ENCODE peak calls at places on chromosome 6, in four cellular contexts. One of them, this sample, is unnamed.
A peak's percentile ranks its signal among the peaks of the same experiment; 100 is the strongest.

GRCh38 chr6:155141002-155141401 is 122.8 kb upstream of the CLDN20 start:
- DNase-seq in foreskin fibroblast: no peak
- DNase-seq in EL: no peak
- DNase-seq in tibial nerve: no peak
- DNase-seq in this sample: no peak

GRCh38 chr6:56539503-56540105 is 103.1 kb downstream of the DST start:
- DNase-seq in foreskin fibroblast: no peak
- DNase-seq in EL: no peak
- DNase-seq in tibial nerve: no peak
- DNase-seq in this sample: no peak

GRCh38 chr6:27931209-27931608 is 19.0 kb upstream of the OR2B2 start:
- DNase-seq in foreskin fibroblast: no peak
- DNase-seq in EL: no peak
- DNase-seq in tibial nerve: no peak
- DNase-seq in this sample: no peak

GRCh38 chr6:78538002-78538401 is 329.3 kb upstream of the IRAK1BP1 start:
- DNase-seq in foreskin fibroblast: peak; percentile 47
- DNase-seq in EL: peak; percentile 52
- DNase-seq in tibial nerve: no peak
- DNase-seq in this sample: no peak

GRCh38 chr6:164023535-164023934 is 609.0 kb downstream of the QKI start:
- DNase-seq in foreskin fibroblast: no peak
- DNase-seq in EL: no peak
- DNase-seq in tibial nerve: no peak
- DNase-seq in this sample: no peak

GRCh38 chr6:14066782-14067406 is 50.7 kb upstream of the CD83 start:
- DNase-seq in foreskin fibroblast: peak; percentile 81
- DNase-seq in EL: peak; percentile 76
- DNase-seq in tibial nerve: peak; percentile 40
- DNase-seq in this sample: peak; percentile 68

GRCh38 chr6:47454713-47455396 is 22.7 kb upstream of the CD2AP start:
- DNase-seq in foreskin fibroblast: no peak
- DNase-seq in EL: no peak
- DNase-seq in tibial nerve: no peak
- DNase-seq in this sample: no peak

GRCh38 chr6:4384638-4385036 is 249.3 kb upstream of the ECI2 start:
- DNase-seq in foreskin fibroblast: no peak
- DNase-seq in EL: no peak
- DNase-seq in tibial nerve: no peak
- DNase-seq in this sample: no peak

GRCh38 chr6:17574871-17575560 is 25.1 kb upstream of the FAM8A1 start:
- DNase-seq in foreskin fibroblast: peak; percentile 90
- DNase-seq in EL: peak; percentile 80
- DNase-seq in tibial nerve: no peak
- DNase-seq in this sample: no peak

GRCh38 chr6:157054531-157054979 is 268.8 kb downstream of the TMEM242 start:
- DNase-seq in foreskin fibroblast: no peak
- DNase-seq in EL: no peak
- DNase-seq in tibial nerve: no peak
- DNase-seq in this sample: peak; percentile 71

GRCh38 chr6:35391240-35391968 is 49.0 kb downstream of the PPARD start:
- DNase-seq in foreskin fibroblast: peak; percentile 79
- DNase-seq in EL: peak; percentile 97
- DNase-seq in tibial nerve: no peak
- DNase-seq in this sample: no peak

GRCh38 chr6:15588966-15589634 is 73.7 kb downstream of the DTNBP1 start:
- DNase-seq in foreskin fibroblast: peak; percentile 80
- DNase-seq in EL: peak; percentile 70
- DNase-seq in tibial nerve: no peak
- DNase-seq in this sample: no peak

GRCh38 chr6:144064831-144065668 is 30.3 kb downstream of the SF3B5 start:
- DNase-seq in foreskin fibroblast: peak; percentile 20
- DNase-seq in EL: no peak
- DNase-seq in tibial nerve: no peak
- DNase-seq in this sample: peak; percentile 84

GRCh38 chr6:5031150-5031549 is 27.3 kb upstream of the RPP40 start:
- DNase-seq in foreskin fibroblast: no peak
- DNase-seq in EL: no peak
- DNase-seq in tibial nerve: no peak
- DNase-seq in this sample: no peak

GRCh38 chr6:39228992-39229767 is at the start of gene KCNK5:
- DNase-seq in foreskin fibroblast: peak; percentile 71
- DNase-seq in EL: peak; percentile 29
- DNase-seq in tibial nerve: peak; percentile 43
- DNase-seq in this sample: peak; percentile 94

GRCh38 chr6:165830761-165831160 is 167.7 kb upstream of the PDE10A start:
- DNase-seq in foreskin fibroblast: no peak
- DNase-seq in EL: no peak
- DNase-seq in tibial nerve: no peak
- DNase-seq in this sample: no peak

GRCh38 chr6:5323979-5324378 is 62.7 kb downstream of the FARS2 start:
- DNase-seq in foreskin fibroblast: no peak
- DNase-seq in EL: no peak
- DNase-seq in tibial nerve: no peak
- DNase-seq in this sample: no peak

GRCh38 chr6:76764057-76764456 is 691.6 kb upstream of the IMPG1 start:
- DNase-seq in foreskin fibroblast: no peak
- DNase-seq in EL: no peak
- DNase-seq in tibial nerve: no peak
- DNase-seq in this sample: peak; percentile 85

GRCh38 chr6:130843575-130844320 is 16.5 kb downstream of the SMLR1 start:
- DNase-seq in foreskin fibroblast: peak; percentile 73
- DNase-seq in EL: peak; percentile 56
- DNase-seq in tibial nerve: peak; percentile 27
- DNase-seq in this sample: peak; percentile 69

This sample was measured in small intestine.